ENCODE peak calls at places on chromosomes 11 and 22, in seven cellular contexts. C, Z, G, V, A, K and H are unnamed samples.
A peak's percentile ranks its signal among the peaks of the same experiment; 100 is the strongest.

GRCh38 chr22:26367402-26368245 is 61.4 kb upstream of the ASPHD2 start:
- DNase-seq in C (peak; percentile 68), Z (peak; percentile 75), G (peak; percentile 32), V (no peak), A (no peak), K (peak; percentile 63), H (no peak)

GRCh38 chr11:35335226-35335625 is 84.1 kb downstream of the SLC1A2 start:
- DNase-seq in C (no peak), Z (no peak), G (no peak), V (no peak), A (no peak), K (peak; percentile 62), H (no peak)

GRCh38 chr11:126265801-126266200 is 2.9 kb downstream of the SRPRA start:
- DNase-seq in C (peak; percentile 14), Z (no peak), G (peak; percentile 13), V (no peak), A (no peak), K (peak; percentile 27), H (no peak)

GRCh38 chr11:10265936-10266335 is 28.1 kb downstream of the SBF2 start:
- DNase-seq in C (no peak), Z (no peak), G (no peak), V (no peak), A (no peak), K (no peak), H (peak; percentile 51)

GRCh38 chr22:29443861-29444431 is 5.6 kb downstream of the RFPL1 start:
- DNase-seq in C (no peak), Z (no peak), G (no peak), V (no peak), A (no peak), K (no peak), H (no peak)

GRCh38 chr11:44774131-44774530 is 47.4 kb downstream of the TSPAN18 start:
- DNase-seq in C (no peak), Z (no peak), G (no peak), V (no peak), A (no peak), K (peak; percentile 9), H (no peak)

GRCh38 chr11:68009391-68010000 is 631 bp upstream of the ALDH3B1 start:
- DNase-seq in C (peak; percentile 67), Z (peak; percentile 36), G (peak; percentile 43), V (no peak), A (no peak), K (peak; percentile 58), H (no peak)

GRCh38 chr22:36116127-36116526 is 44.4 kb downstream of the APOL3 start:
- DNase-seq in C (no peak), Z (no peak), G (no peak), V (no peak), A (no peak), K (no peak), H (no peak)

GRCh38 chr22:36731916-36732315 is 28.4 kb upstream of the CACNG2 start:
- DNase-seq in C (no peak), Z (no peak), G (no peak), V (no peak), A (no peak), K (no peak), H (no peak)

GRCh38 chr22:27796829-27797792 is 4.4 kb downstream of the MN1 start:
- DNase-seq in C (no peak), Z (no peak), G (no peak), V (no peak), A (no peak), K (no peak), H (no peak)

GRCh38 chr22:38937541-38937940 is 19.9 kb upstream of the APOBEC3A start:
- DNase-seq in C (no peak), Z (no peak), G (no peak), V (no peak), A (no peak), K (no peak), H (no peak)

GRCh38 chr22:31241200-31241599 is 29.1 kb downstream of the LIMK2 start:
- DNase-seq in C (no peak), Z (no peak), G (peak; percentile 41), V (no peak), A (no peak), K (peak; percentile 49), H (no peak)

GRCh38 chr11:12409621-12410005 is 32.2 kb downstream of the PARVA start:
- DNase-seq in C (no peak), Z (no peak), G (no peak), V (no peak), A (peak; percentile 74), K (no peak), H (no peak)

GRCh38 chr11:12408156-12408770 is 30.9 kb downstream of the PARVA start:
- DNase-seq in C (no peak), Z (no peak), G (no peak), V (no peak), A (peak; percentile 53), K (no peak), H (no peak)

GRCh38 chr11:12411395-12411794 is 34.0 kb downstream of the PARVA start:
- DNase-seq in C (no peak), Z (no peak), G (no peak), V (no peak), A (no peak), K (no peak), H (no peak)

GRCh38 chr11:12411806-12412727 is 34.7 kb downstream of the PARVA start:
- DNase-seq in C (peak; percentile 79), Z (peak; percentile 62), G (peak; percentile 85), V (peak; percentile 90), A (peak; percentile 92), K (peak; percentile 84), H (peak; percentile 85)

GRCh38 chr11:12410006-12410728 is 32.8 kb downstream of the PARVA start:
- DNase-seq in C (peak; percentile 30), Z (no peak), G (no peak), V (no peak), A (peak; percentile 91), K (peak; percentile 57), H (no peak)
- TF ChIP-seq CTCF in C (peak; percentile 47), Z (no peak), G (peak; percentile 7), V (peak; percentile 11), A (peak; percentile 10), K (peak; percentile 25), H (peak; percentile 45)

DNA sequence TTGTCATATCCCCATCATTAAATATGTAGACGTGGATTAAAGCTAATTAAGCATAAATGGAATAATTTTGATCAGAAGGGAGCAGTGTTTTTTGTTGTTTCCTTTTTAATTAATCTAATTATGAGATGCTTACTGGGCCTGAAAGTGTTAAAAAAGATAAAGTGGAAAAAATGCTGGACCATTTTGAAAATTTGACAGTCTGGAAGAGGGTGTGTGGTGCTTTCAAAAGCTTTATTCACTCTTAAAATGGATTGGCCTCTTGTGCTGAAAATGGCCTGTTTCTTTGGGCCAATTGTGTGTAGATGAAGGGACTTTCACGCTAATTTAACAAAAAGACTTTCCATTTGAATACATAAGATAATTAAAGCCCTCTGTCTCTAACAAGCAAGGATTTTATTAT is 1.8 kb downstream of the TNRC6B start:
- DNase-seq in C (no peak), Z (no peak), G (no peak), V (no peak), A (no peak), K (no peak), H (no peak)
- H3K4me3 ChIP-seq in C (peak overlapping the region; percentile 97), Z (peak overlapping the region; percentile 95), G (peak overlapping the region; percentile 73), V (peak overlapping the region; percentile 74), A (peak overlapping the region; percentile 48), K (peak overlapping the region; percentile 67), H (peak overlapping the region; percentile 100)

GRCh38 chr11:134637091-134638015 is 225.3 kb upstream of the B3GAT1 start:
- DNase-seq in C (no peak), Z (peak; percentile 16), G (no peak), V (no peak), A (no peak), K (no peak), H (no peak)

GRCh38 chr11:134640971-134641968 is 229.2 kb upstream of the B3GAT1 start:
- DNase-seq in C (no peak), Z (no peak), G (no peak), V (no peak), A (no peak), K (no peak), H (no peak)

GRCh38 chr11:134640536-134640935 is 228.5 kb upstream of the B3GAT1 start:
- DNase-seq in C (no peak), Z (no peak), G (no peak), V (no peak), A (no peak), K (no peak), H (no peak)

GRCh38 chr11:134638796-134639540 is 226.9 kb upstream of the B3GAT1 start:
- DNase-seq in C (no peak), Z (no peak), G (no peak), V (no peak), A (no peak), K (no peak), H (no peak)

GRCh38 chr11:134639586-134640330 is 227.7 kb upstream of the B3GAT1 start:
- DNase-seq in C (no peak), Z (no peak), G (no peak), V (no peak), A (no peak), K (no peak), H (no peak)
- TF ChIP-seq CTCF in C (no peak), Z (no peak), G (no peak), V (no peak), A (no peak), K (no peak), H (no peak)

DNA sequence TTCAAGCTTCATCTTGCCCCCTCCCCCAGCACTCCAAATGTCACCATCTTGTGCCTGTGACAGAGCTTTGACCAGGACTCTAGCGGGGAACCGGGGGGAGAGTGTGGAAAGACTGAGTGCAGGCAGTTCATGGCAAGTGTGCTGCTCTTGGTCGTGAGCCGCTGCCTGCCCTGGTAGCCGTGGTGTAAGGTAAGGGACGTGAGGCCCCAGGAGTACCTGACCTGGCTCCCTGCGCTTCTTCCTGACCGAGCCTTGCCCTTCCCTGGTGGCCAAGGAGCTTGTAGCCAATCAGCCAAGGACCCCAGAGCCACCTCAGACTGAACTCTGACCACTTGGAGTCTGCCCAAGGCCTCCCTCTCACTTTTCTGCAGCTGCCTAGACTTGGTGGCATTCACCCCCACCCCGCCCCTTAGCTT is 1.3 kb downstream of the DGKZ start:
- DNase-seq in C (no peak), Z (no peak), G (no peak), V (no peak), A (no peak), K (no peak), H (no peak)
- H3K4me3 ChIP-seq in C (peak overlapping the region; percentile 81), Z (peak overlapping the region; percentile 86), G (peak overlapping the region; percentile 83), V (peak overlapping the region; percentile 90), A (peak overlapping the region; percentile 91), K (peak overlapping the region; percentile 96), H (peak overlapping the region; percentile 81)

GRCh38 chr11:92861641-92862040 is 107.8 kb upstream of the MTNR1B start:
- DNase-seq in C (no peak), Z (no peak), G (no peak), V (no peak), A (no peak), K (no peak), H (no peak)
- TF ChIP-seq CTCF in C (no peak), Z (no peak), G (no peak), V (no peak), A (peak; percentile 53), K (no peak), H (peak; percentile 20)